ENCODE peak calls at places on chromosomes 2 and 18, in five cellular contexts. I is esophagus muscularis mucosa, L is upper lobe of left lung, X is body of pancreas, J is heart left ventricle. Z is an unnamed sample.

GRCh38 chr18:79630266-79631095 is 49.1 kb upstream of the CTDP1 start:
- DNase-seq in I (no peak), X (no peak), L (no peak), J (no peak), Z (no peak)

GRCh38 chr18:21300035-21300434 is 58.0 kb downstream of the GREB1L start:
- DNase-seq in I (no peak), L (no peak), X (no peak), J (no peak), Z (no peak)

GRCh38 chr18:6482198-6482977 is 67.7 kb upstream of the L3MBTL4 start:
- DNase-seq in J (peak; percentile 50), X (peak; percentile 57), L (peak; percentile 88), I (no peak), Z (peak; percentile 66)

GRCh38 chr18:13453714-13454113 is 235.2 kb downstream of the LDLRAD4 start:
- DNase-seq in L (no peak), I (no peak), J (peak; percentile 46), X (no peak), Z (no peak)

GRCh38 chr2:118102433-118103082 is 14.3 kb downstream of the INSIG2 start:
- DNase-seq in X (no peak), J (no peak), L (no peak), I (no peak), Z (no peak)

GRCh38 chr2:38959938-38960608 is 70.4 kb downstream of the ARHGEF33 start:
- DNase-seq in I (no peak), X (peak; percentile 70), L (peak; percentile 95), J (peak; percentile 81), Z (peak; percentile 23)

GRCh38 chr2:126658910-126659613 is 3.1 kb downstream of the GYPC start:
- DNase-seq in I (peak; percentile 98), J (peak; percentile 74), L (no peak), X (peak; percentile 35), Z (peak; percentile 74)

GRCh38 chr18:34659579-34660517 is 50.2 kb upstream of the DTNA start:
- DNase-seq in L (no peak), X (peak; percentile 90), I (no peak), J (peak; percentile 82), Z (peak; percentile 94)

GRCh38 chr18:44048846-44049245 is 631.8 kb upstream of the SETBP1 start:
- DNase-seq in L (no peak), I (no peak), X (no peak), J (no peak), Z (no peak)

GRCh38 chr18:79588636-79589481 is 90.7 kb upstream of the CTDP1 start:
- DNase-seq in J (peak; percentile 84), L (peak; percentile 88), I (peak; percentile 96), X (peak; percentile 65), Z (peak; percentile 80)

GRCh38 chr2:53989210-53989862 is 18.5 kb upstream of the PSME4 start:
- DNase-seq in L (no peak), J (no peak), I (no peak), X (no peak), Z (no peak)

GRCh38 chr18:37721544-37722302 is 156.1 kb upstream of the CELF4 start:
- DNase-seq in J (no peak), I (no peak), X (no peak), L (no peak), Z (no peak)

GRCh38 chr2:234451242-234451641 is 45.6 kb downstream of the ARL4C start:
- DNase-seq in I (no peak), L (no peak), X (no peak), J (no peak), Z (no peak)

GRCh38 chr2:68316091-68316490 is 3.7 kb downstream of the CNRIP1 start:
- DNase-seq in I (no peak), L (no peak), J (no peak), X (no peak), Z (no peak)

GRCh38 chr2:63801455-63801854 is 40.2 kb upstream of the UGP2 start:
- DNase-seq in J (no peak), X (no peak), I (no peak), L (no peak), Z (no peak)

GRCh38 chr18:37084912-37085311 is 256.0 kb downstream of the KIAA1328 start:
- DNase-seq in J (no peak), X (no peak), I (no peak), L (no peak), Z (no peak)

GRCh38 chr2:223925106-223925505 is 20.0 kb downstream of the WDFY1 start:
- DNase-seq in J (no peak), L (no peak), I (no peak), X (no peak), Z (no peak)
- TF ChIP-seq POLR2A in J (no peak), L (no peak), I (no peak), X (no peak), Z (no peak)

GRCh38 chr2:33273479-33273878 is 203.0 kb upstream of the RASGRP3 start:
- DNase-seq in J (no peak), L (no peak), I (no peak), X (no peak), Z (no peak)

GRCh38 chr2:33276868-33277503 is 199.5 kb upstream of the RASGRP3 start:
- DNase-seq in J (no peak), L (no peak), X (no peak), I (no peak), Z (no peak)

GRCh38 chr2:33274524-33274923 is 201.9 kb upstream of the RASGRP3 start:
- DNase-seq in X (no peak), L (no peak), J (no peak), I (no peak), Z (no peak)

GRCh38 chr2:33275689-33276444 is 200.6 kb upstream of the RASGRP3 start:
- DNase-seq in L (no peak), X (peak; percentile 50), J (peak; percentile 29), I (no peak), Z (peak; percentile 91)

GRCh38 chr2:33278245-33278943 is 198.1 kb upstream of the RASGRP3 start:
- DNase-seq in J (peak; percentile 31), L (no peak), X (no peak), I (no peak), Z (peak; percentile 53)
- H3K4me3 ChIP-seq in J (no peak overlapping the region), L (no peak overlapping the region), X (no peak overlapping the region), I (peak overlapping the region; percentile 19), Z (no peak overlapping the region)

GRCh38 chr2:30620102-30620501 is 173.1 kb downstream of the LCLAT1 start:
- DNase-seq in I (no peak), L (no peak), X (no peak), J (no peak), Z (no peak)
- TF ChIP-seq POLR2A in I (no peak), L (no peak), X (no peak), J (no peak), Z (no peak)

GRCh38 chr2:167188596-167188967 is 300.3 kb downstream of the XIRP2 start:
- DNase-seq in L (no peak), J (no peak), I (no peak), X (peak; percentile 23), Z (no peak)

GRCh38 chr2:167191588-167191987 is 303.3 kb downstream of the XIRP2 start:
- DNase-seq in J (no peak), X (no peak), L (no peak), I (no peak), Z (no peak)

GRCh38 chr2:167190053-167190452 is 301.8 kb downstream of the XIRP2 start:
- DNase-seq in J (peak; percentile 60), L (no peak), I (no peak), X (peak; percentile 64), Z (no peak)

GRCh38 chr2:167196461-167197252 is 308.4 kb downstream of the XIRP2 start:
- DNase-seq in I (no peak), L (no peak), X (peak; percentile 51), J (peak; percentile 56), Z (no peak)

DNA sequence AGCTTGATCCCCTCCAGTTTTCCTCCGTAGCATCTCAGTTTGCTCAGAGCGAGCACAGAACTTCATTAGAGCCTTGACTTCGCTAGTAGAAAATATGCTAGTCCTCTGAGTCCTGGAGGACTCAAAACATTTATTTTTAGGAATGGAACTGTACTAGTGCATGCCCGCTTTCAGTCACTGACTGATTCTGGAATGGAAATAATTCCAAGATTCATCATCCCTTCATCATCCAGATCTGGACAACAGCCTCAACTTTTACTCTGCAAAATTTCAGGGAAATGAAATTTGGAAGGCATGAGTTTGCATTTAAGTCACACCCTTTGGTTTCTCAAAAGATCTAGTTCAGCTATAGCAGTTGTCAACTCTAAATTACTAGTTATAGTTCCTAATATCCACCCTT is 304.6 kb downstream of the XIRP2 start:
- DNase-seq in L (no peak), X (no peak), J (no peak), I (no peak), Z (no peak)
- H3K4me3 ChIP-seq in L (no peak overlapping the region), X (no peak overlapping the region), J (no peak overlapping the region), I (no peak overlapping the region), Z (no peak overlapping the region)

DNA sequence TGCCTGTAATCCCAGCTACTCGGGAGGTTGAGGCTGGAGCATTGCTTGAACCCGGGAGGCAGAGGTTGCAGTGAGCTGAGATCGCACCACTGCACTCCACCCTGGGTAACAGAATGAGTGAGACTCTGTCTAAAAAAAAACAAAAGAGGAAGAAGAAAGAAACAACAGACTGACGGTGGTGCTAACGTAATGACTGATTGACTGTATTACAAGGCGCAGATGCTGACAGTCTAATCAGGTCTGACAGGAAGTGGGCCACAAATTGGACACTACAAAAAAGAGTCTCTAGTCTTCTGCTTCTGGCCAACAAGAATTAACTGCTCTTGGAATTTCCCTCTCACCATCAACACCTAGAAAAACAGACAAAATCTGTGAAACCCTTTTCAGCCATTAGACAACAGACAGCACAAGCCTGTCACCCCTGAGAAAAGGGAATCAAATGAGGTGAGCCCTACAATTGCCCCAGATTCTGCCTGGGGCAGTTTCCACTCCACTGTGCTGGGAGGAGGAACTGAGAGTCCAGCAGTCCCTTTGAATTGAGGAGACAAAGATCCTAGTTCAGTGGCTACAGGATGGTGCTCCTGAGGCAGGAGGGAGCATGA is 43.2 kb downstream of the SNED1 start:
- DNase-seq in I (no peak), J (no peak), L (no peak), X (no peak), Z (no peak)
- TF ChIP-seq POLR2A in I (no peak), J (no peak), L (no peak), X (no peak), Z (no peak)

DNA sequence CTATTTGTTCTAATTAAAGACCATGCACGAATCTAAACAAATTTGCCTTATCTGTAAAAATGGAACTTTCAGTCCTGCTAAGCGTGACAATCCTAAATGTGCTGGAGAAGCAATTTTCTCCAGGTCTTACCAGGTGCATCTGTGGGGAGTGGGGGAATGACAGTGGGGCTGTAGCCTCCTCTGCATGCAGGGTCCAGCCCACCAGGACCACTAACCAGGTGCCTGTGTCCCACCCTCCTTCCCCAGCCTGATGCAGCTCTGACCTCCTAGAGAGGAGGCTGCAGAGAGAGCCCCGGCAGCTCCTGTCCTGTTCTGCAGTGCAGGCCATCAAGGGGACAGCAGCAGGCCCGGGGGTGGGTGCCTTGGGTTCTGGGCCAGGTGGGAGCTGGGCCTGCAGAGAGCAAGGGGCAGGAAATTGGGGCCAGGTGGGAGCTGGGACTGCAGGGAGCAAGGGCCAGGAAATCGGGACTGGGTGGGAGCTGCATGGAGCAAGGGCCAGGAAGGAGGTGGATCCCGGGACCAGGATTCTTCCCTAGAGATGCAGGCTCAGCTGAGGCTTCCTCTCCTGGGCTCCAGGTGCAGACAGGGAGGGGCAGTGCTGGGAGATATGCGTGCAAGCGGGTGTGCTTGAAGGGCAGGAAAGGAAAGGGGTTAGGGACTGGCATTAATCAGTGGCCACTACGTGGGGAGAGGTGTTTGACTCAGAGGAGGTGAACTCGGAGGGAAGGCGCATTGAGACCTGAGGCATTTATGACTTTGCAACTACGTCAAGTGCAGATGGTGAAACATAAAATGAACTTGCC is 185.3 kb downstream of the ANKRD30B start:
- DNase-seq in I (peak; percentile 81), X (no peak), L (no peak), J (no peak), Z (no peak)
- H3K4me3 ChIP-seq in I (no peak overlapping the region), X (no peak overlapping the region), L (no peak overlapping the region), J (no peak overlapping the region), Z (no peak overlapping the region)

Z was measured in lower leg skin.